ENCODE peak calls at places on chromosomes 5 and 9, in seven cellular contexts. I, J, D, W, H, X and V are unnamed samples.

GRCh38 chr5:83750759-83751158 is 30.1 kb upstream of the HAPLN1 start:
- DNase-seq in I (no peak), J (no peak), D (no peak), W (no peak), H (no peak), X (no peak), V (no peak)

GRCh38 chr5:105503950-105504349 is 1941.4 kb upstream of the NUDT12 start:
- DNase-seq in I (no peak), J (no peak), D (no peak), W (no peak), H (no peak), X (no peak), V (no peak)

GRCh38 chr9:104885818-104886709 is 41.9 kb downstream of the ABCA1 start:
- DNase-seq in I (no peak), J (no peak), D (no peak), W (no peak), H (no peak), X (no peak), V (no peak)

GRCh38 chr5:42950466-42951168 is 89.5 kb downstream of the ANXA2R start:
- DNase-seq in I (peak), J (peak), D (peak), W (peak), H (peak), X (peak), V (no peak)

GRCh38 chr9:129557192-129558036 is 63.5 kb downstream of the C9orf50 start:
- DNase-seq in I (peak), J (peak), D (no peak), W (peak), H (no peak), X (no peak), V (no peak)

GRCh38 chr5:132474131-132474723 is 16.3 kb downstream of the IRF1 start:
- DNase-seq in I (no peak), J (no peak), D (peak), W (peak), H (no peak), X (peak), V (peak)

GRCh38 chr5:15752886-15753285 is 252.9 kb downstream of the FBXL7 start:
- DNase-seq in I (no peak), J (no peak), D (peak), W (no peak), H (no peak), X (no peak), V (no peak)

GRCh38 chr9:2230362-2230761 is 215.2 kb downstream of the SMARCA2 start:
- DNase-seq in I (no peak), J (no peak), D (no peak), W (no peak), H (no peak), X (no peak), V (no peak)

GRCh38 chr9:136023401-136024225 is 62.4 kb upstream of the UBAC1 start:
- DNase-seq in I (peak), J (no peak), D (peak), W (no peak), H (no peak), X (no peak), V (peak)

GRCh38 chr9:136021171-136021890 is 60.2 kb upstream of the UBAC1 start:
- DNase-seq in I (no peak), J (no peak), D (no peak), W (no peak), H (no peak), X (no peak), V (no peak)

GRCh38 chr9:136022731-136023400 is 61.7 kb upstream of the UBAC1 start:
- DNase-seq in I (no peak), J (no peak), D (peak), W (no peak), H (no peak), X (no peak), V (no peak)

GRCh38 chr9:136020671-136021070 is 59.5 kb upstream of the UBAC1 start:
- DNase-seq in I (no peak), J (no peak), D (no peak), W (no peak), H (no peak), X (no peak), V (no peak)

DNA sequence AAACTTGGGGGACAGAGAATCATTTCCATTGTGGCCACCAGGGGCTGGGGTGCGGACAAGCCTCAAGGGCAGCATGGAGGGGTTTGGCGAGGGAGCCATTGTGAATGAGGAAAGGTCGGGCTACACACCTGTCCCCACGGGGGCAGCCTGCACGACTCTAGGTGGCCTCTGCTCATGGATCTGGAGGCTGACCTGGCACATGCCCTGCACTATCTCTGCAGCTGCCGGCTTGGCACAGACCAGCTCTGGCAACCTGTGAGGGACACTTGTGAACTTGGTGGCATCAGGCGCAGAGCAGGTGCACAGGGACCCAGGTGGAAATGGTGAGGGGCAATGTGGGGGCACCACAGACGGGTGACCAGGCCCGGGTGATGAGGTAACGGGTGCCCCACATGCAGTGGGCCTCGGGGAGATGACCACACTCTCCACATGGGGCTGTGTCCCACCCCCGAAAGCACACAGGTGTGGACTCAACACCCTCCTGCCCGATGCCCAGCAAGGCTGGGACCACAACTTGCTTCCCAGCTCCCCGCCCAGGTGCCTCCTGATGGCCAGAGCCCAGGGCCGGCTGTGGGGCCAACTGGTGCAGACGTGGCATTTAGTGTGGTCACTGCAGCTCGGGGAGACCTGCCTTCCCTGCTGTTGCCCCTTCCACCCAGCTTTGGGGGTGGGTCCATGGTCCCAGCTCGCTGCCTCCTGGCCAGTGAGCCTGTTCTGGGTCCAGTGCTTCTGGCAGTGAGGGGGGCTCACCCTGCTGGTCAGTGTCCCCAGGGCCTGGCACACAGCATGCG is 60.9 kb upstream of the UBAC1 start:
- DNase-seq in I (peak), J (no peak), D (peak), W (no peak), H (no peak), X (no peak), V (no peak)
- TF ChIP-seq CTCF in I (no peak), J (no peak), D (no peak), W (no peak), H (no peak), X (no peak), V (no peak)

GRCh38 chr5:140347382-140347781 is 979 bp upstream of the HBEGF start:
- DNase-seq in I (no peak), J (no peak), D (no peak), W (no peak), H (no peak), X (no peak), V (peak)

GRCh38 chr5:140345919-140346347 is 470 bp downstream of the HBEGF start:
- DNase-seq in I (peak), J (peak), D (peak), W (peak), H (peak), X (peak), V (peak)

GRCh38 chr5:140348104-140348503 is 1.7 kb upstream of the HBEGF start:
- DNase-seq in I (no peak), J (no peak), D (no peak), W (no peak), H (peak), X (peak), V (no peak)

GRCh38 chr5:140344683-140345423 is 1.6 kb downstream of the HBEGF start:
- DNase-seq in I (peak), J (peak), D (peak), W (peak), H (no peak), X (peak), V (peak)

GRCh38 chr5:140346348-140347221 is at the start of gene HBEGF:
- DNase-seq in I (peak), J (peak), D (peak), W (peak), H (peak), X (peak), V (peak)
- TF ChIP-seq POLR2A in I (peak), J (peak), D (peak), W (no peak), H (peak), X (peak), V (no peak)

GRCh38 chr5:157828949-157829639 is 29.9 kb downstream of the CLINT1 start:
- DNase-seq in I (no peak), J (peak), D (no peak), W (no peak), H (no peak), X (no peak), V (no peak)
- TF ChIP-seq CTCF in I (no peak), J (peak), D (no peak), W (no peak), H (no peak), X (no peak), V (no peak)

GRCh38 chr5:34008721-34009120 is 871 bp upstream of the AMACR start:
- DNase-seq in I (no peak), J (no peak), D (no peak), W (no peak), H (no peak), X (no peak), V (no peak)

GRCh38 chr5:34009610-34010009 is 1.8 kb upstream of the AMACR start:
- DNase-seq in I (no peak), J (no peak), D (no peak), W (no peak), H (no peak), X (no peak), V (no peak)

GRCh38 chr5:34005211-34005610 is 2.6 kb downstream of the AMACR start:
- DNase-seq in I (no peak), J (no peak), D (no peak), W (no peak), H (no peak), X (no peak), V (no peak)

GRCh38 chr5:34007116-34007674 is 655 bp downstream of the AMACR start:
- DNase-seq in I (peak), J (peak), D (no peak), W (no peak), H (no peak), X (peak), V (peak)

DNA sequence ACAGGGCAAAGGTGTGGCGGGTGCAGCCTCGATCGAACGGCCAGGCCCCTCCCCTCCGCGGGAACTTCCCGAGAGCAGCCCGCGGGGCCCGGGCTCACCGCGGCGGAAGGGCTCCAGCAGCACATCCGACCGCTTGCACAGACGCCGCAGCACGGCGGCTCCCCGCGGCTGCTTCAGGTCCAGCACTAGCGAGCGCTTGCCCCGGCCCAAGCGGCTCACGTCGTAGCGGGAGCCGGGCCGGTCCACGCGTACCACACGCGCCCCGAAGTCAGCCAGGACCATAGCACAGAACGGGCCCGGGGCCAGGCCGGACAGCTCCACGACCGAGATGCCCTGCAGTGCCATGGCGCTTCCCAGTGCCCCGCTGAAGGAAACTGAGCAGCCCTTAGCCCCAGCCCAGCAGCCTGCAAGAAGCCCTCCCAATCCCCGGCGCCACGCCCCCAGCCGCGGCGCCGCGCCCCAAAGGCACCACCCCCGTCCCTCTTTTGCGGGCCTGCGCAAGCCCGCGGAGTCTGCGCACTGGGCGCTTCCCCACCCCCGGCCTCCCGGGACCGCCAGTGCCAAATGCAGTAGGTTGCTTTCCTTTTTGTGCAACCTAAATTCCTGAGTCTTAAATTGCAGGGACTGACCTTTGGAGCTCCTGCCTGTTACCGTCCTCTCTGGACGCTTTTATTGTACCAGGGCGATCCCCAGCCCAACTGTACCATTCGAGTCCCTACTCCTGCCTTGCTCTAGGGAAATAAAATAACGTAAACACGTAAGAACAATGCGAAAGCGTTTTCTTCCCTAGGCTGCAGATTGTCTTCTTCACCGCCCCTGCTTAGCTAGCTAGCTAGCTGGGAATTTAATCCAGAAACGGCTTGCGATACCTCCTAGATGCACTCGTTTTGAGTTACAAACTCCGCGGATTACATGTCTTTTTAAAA is at the start of gene AMACR:
- DNase-seq in I (peak), J (peak), D (peak), W (peak), H (peak), X (peak), V (peak)
- TF ChIP-seq POLR2A in I (peak), J (peak), D (peak), W (no peak), H (no peak), X (peak), V (peak)